ENCODE peak calls at places on chromosomes 16 and 17, in seven cellular contexts. V, O, M, R, H, X and J are unnamed samples.

GRCh38 chr17:81870155-81870977 is 771 bp downstream of the ARHGDIA start:
- DNase-seq in O (peak; percentile 46), R (peak; percentile 71), X (peak; percentile 42), H (peak; percentile 43), V (peak; percentile 63), M (no peak), J (peak; percentile 23)

GRCh38 chr17:14886200-14886739 is 378.9 kb downstream of the PMP22 start:
- DNase-seq in V (no peak), R (peak; percentile 8), O (peak; percentile 14), M (no peak), X (no peak), H (no peak), J (no peak)

GRCh38 chr17:38510424-38511125 is 82.3 kb downstream of the ARHGAP23 start:
- DNase-seq in R (no peak), X (no peak), V (peak; percentile 21), M (no peak), O (peak; percentile 46), H (no peak), J (no peak)

GRCh38 chr16:86922311-86922710 is 344.0 kb downstream of the FOXL1 start:
- DNase-seq in M (no peak), H (no peak), X (no peak), V (no peak), R (no peak), O (no peak), J (no peak)

GRCh38 chr17:71251276-71251675 is 869.5 kb upstream of the SOX9 start:
- DNase-seq in H (no peak), X (no peak), V (no peak), O (peak; percentile 41), R (peak; percentile 4), M (no peak), J (no peak)

GRCh38 chr17:50663812-50664374 is 29.2 kb downstream of the ABCC3 start:
- DNase-seq in H (no peak), R (no peak), O (no peak), X (no peak), M (no peak), V (no peak), J (no peak)

GRCh38 chr16:14501331-14502255 is 128.5 kb downstream of the PARN start:
- DNase-seq in O (peak; percentile 95), M (peak; percentile 78), H (no peak), X (peak; percentile 48), R (peak; percentile 97), V (peak; percentile 9), J (peak; percentile 74)

GRCh38 chr16:46629331-46629843 is 8.2 kb upstream of the SHCBP1 start:
- DNase-seq in R (peak; percentile 15), V (no peak), M (peak; percentile 58), H (no peak), O (peak; percentile 76), X (no peak), J (peak; percentile 15)

GRCh38 chr16:67176662-67177061 is 6.3 kb downstream of the NOL3 start:
- DNase-seq in X (no peak), H (no peak), O (peak; percentile 23), V (no peak), M (no peak), R (no peak), J (no peak)

GRCh38 chr17:17305282-17305801 is 2.2 kb downstream of the NT5M start:
- DNase-seq in O (no peak), V (peak; percentile 61), H (peak; percentile 59), R (peak; percentile 59), M (no peak), X (no peak), J (peak; percentile 62)

GRCh38 chr17:34307110-34307509 is 12.1 kb upstream of the CCL8 start:
- DNase-seq in R (peak; percentile 22), M (no peak), V (no peak), O (peak; percentile 11), X (no peak), H (no peak), J (no peak)

GRCh38 chr17:35735036-35735805 is 3.8 kb downstream of the RASL10B start:
- DNase-seq in V (no peak), M (no peak), R (no peak), O (no peak), X (no peak), H (no peak), J (no peak)

GRCh38 chr17:12998461-12998860 is 19.4 kb downstream of the ELAC2 start:
- DNase-seq in H (no peak), R (no peak), X (no peak), O (no peak), V (no peak), M (no peak), J (no peak)

GRCh38 chr17:4230142-4230541 is 33.6 kb downstream of the ANKFY1 start:
- DNase-seq in H (no peak), O (peak; percentile 99), X (no peak), M (peak; percentile 74), R (peak; percentile 73), V (no peak), J (no peak)

GRCh38 chr17:46180895-46181279 is 12.3 kb downstream of the KANSL1 start:
- DNase-seq in R (no peak), M (no peak), X (no peak), V (no peak), O (no peak), H (no peak), J (no peak)

GRCh38 chr16:12868169-12868568 is 33.2 kb upstream of the SHISA9 start:
- DNase-seq in O (no peak), H (no peak), M (no peak), V (no peak), X (no peak), R (no peak), J (no peak)

GRCh38 chr17:74852237-74853047 is 7.2 kb downstream of the GRIN2C start:
- DNase-seq in M (no peak), H (no peak), V (peak; percentile 67), O (no peak), R (peak; percentile 73), X (no peak), J (peak; percentile 8)

GRCh38 chr17:60231234-60231633 is 81.5 kb downstream of the CA4 start:
- DNase-seq in X (no peak), V (no peak), O (peak; percentile 60), R (no peak), M (peak; percentile 41), H (no peak), J (peak; percentile 75)

GRCh38 chr16:27689711-27690110 is 139.8 kb downstream of the KATNIP start:
- DNase-seq in M (no peak), R (no peak), H (no peak), X (no peak), V (no peak), O (no peak), J (no peak)

GRCh38 chr17:22512506-22512905 is 820.2 kb downstream of the KCNJ18 start:
- DNase-seq in R (no peak), H (no peak), O (no peak), V (no peak), M (no peak), X (no peak), J (no peak)

GRCh38 chr17:81684442-81684911 is 666 bp downstream of the HGS start:
- DNase-seq in R (peak; percentile 91), V (no peak), H (no peak), M (peak; percentile 77), X (no peak), O (peak; percentile 84), J (no peak)

GRCh38 chr17:75596320-75597087 is 8.9 kb downstream of the MYO15B start:
- DNase-seq in X (no peak), R (no peak), V (no peak), M (no peak), O (no peak), H (no peak), J (no peak)

GRCh38 chr17:75194879-75195278 is 10.6 kb upstream of the NUP85 start:
- DNase-seq in V (no peak), H (no peak), X (no peak), M (no peak), R (peak; percentile 25), O (no peak), J (no peak)

GRCh38 chr16:1772362-1772907 is at the start of gene EME2:
- DNase-seq in O (no peak), X (no peak), H (peak; percentile 10), V (peak; percentile 74), R (peak; percentile 62), M (no peak), J (no peak)

GRCh38 chr17:77875051-77875780 is 83.3 kb upstream of the TNRC6C start:
- DNase-seq in O (peak; percentile 8), R (peak; percentile 90), M (no peak), V (no peak), X (no peak), H (no peak), J (no peak)

GRCh38 chr17:34151081-34151480 is 104.0 kb upstream of the CCL2 start:
- DNase-seq in O (no peak), R (peak; percentile 85), V (no peak), X (no peak), H (no peak), M (no peak), J (no peak)

GRCh38 chr16:2771496-2772402 is 5.3 kb downstream of the ELOB start:
- DNase-seq in O (no peak), R (no peak), X (no peak), M (no peak), H (no peak), V (no peak), J (no peak)

GRCh38 chr16:66095676-66096075 is 270.8 kb upstream of the CDH5 start:
- DNase-seq in O (no peak), R (no peak), X (no peak), H (no peak), V (no peak), M (no peak), J (no peak)

GRCh38 chr16:12095275-12096161 is 119.0 kb downstream of the SNX29 start:
- DNase-seq in M (peak; percentile 50), X (peak; percentile 38), R (peak; percentile 27), V (peak; percentile 54), H (peak; percentile 36), O (peak; percentile 67), J (peak; percentile 46)

GRCh38 chr16:642189-643049 is 791 bp downstream of the MCRIP2 start:
- DNase-seq in M (no peak), R (peak; percentile 37), O (no peak), H (peak; percentile 27), X (no peak), V (peak; percentile 63), J (no peak)

GRCh38 chr17:64261422-64262124 is 1.5 kb downstream of the TEX2 start:
- DNase-seq in V (no peak), R (no peak), H (no peak), O (no peak), X (no peak), M (no peak), J (no peak)

GRCh38 chr17:9054146-9054545 is 32.8 kb downstream of the NTN1 start:
- DNase-seq in R (no peak), H (no peak), V (no peak), X (no peak), M (no peak), O (no peak), J (no peak)

GRCh38 chr17:58335061-58335731 is 6.6 kb upstream of the TSPOAP1 start:
- DNase-seq in O (no peak), R (no peak), H (no peak), X (no peak), V (peak; percentile 62), M (no peak), J (no peak)

GRCh38 chr16:85832578-85833539 is 33.4 kb downstream of the COX4I1 start:
- DNase-seq in H (peak; percentile 84), R (no peak), V (no peak), O (no peak), M (no peak), X (no peak), J (no peak)

GRCh38 chr17:75473246-75473645 is 16.8 kb downstream of the TMEM94 start:
- DNase-seq in M (no peak), R (no peak), X (no peak), V (no peak), H (no peak), O (no peak), J (no peak)

GRCh38 chr16:2022723-2023097 is 3.1 kb downstream of the NPW start:
- DNase-seq in R (peak; percentile 41), H (no peak), V (no peak), O (peak; percentile 55), M (peak; percentile 84), X (no peak), J (no peak)

GRCh38 chr17:45011767-45012166 is 39.7 kb downstream of the DCAKD start:
- DNase-seq in M (no peak), X (no peak), V (no peak), H (no peak), O (no peak), R (no peak), J (peak; percentile 24)